ENCODE peak calls at places on chromosomes 12 and 14, in five cellular contexts. G is NCI-H2081; D is stimulated activated CD8-positive, alpha-beta memory T cell treated with anti-CD3 and anti-CD28 coated beads, Interleukin-4, amount 100 ng/mL, for 48 hours; P is hypothalamus; J is HEK293T. T is an unnamed sample.

GRCh38 chr12:121748571-121749265 is 36.2 kb downstream of the TMEM120B start:
- DNase-seq in G (no peak), D (no peak), P (no peak), J (peak), T (peak)

GRCh38 chr12:31507966-31508365 is 83.0 kb downstream of the DENND5B start:
- DNase-seq in G (no peak), D (no peak), P (no peak), J (no peak), T (no peak)

GRCh38 chr14:91185721-91186120 is 58.8 kb downstream of the GPR68 start:
- DNase-seq in G (no peak), D (no peak), P (no peak), J (no peak), T (no peak)

GRCh38 chr12:46372131-46372851 is at the start of gene SLC38A2:
- DNase-seq in G (peak), D (peak), P (peak), J (peak), T (peak)

GRCh38 chr14:59511916-59512530 is 27.7 kb downstream of the JKAMP start:
- DNase-seq in G (peak), D (peak), P (no peak), J (peak), T (no peak)

GRCh38 chr12:542290-543113 is 82.8 kb downstream of the B4GALNT3 start:
- DNase-seq in G (no peak), D (no peak), P (no peak), J (no peak), T (no peak)

GRCh38 chr12:89225808-89226368 is 126.4 kb downstream of the DUSP6 start:
- DNase-seq in G (no peak), D (peak), P (no peak), J (no peak), T (no peak)

GRCh38 chr12:95674631-95675030 is 115.9 kb downstream of the NTN4 start:
- DNase-seq in G (peak), D (no peak), P (no peak), J (peak), T (no peak)

GRCh38 chr12:105294886-105295479 is 35.5 kb upstream of the C12orf75 start:
- DNase-seq in G (no peak), D (no peak), P (no peak), J (no peak), T (no peak)

GRCh38 chr12:5197127-5197526 is 153.4 kb downstream of the KCNA5 start:
- DNase-seq in G (no peak), D (no peak), P (no peak), J (no peak), T (no peak)

GRCh38 chr12:12167847-12168246 is 97.1 kb downstream of the BCL2L14 start:
- DNase-seq in G (peak), D (no peak), P (no peak), J (no peak), T (peak)

T was measured in HuH-7.5.